ENCODE peak calls at places on chromosomes 7 and 10, in six cellular contexts. One of them, this sample, is unnamed.
A peak's percentile ranks its signal among the peaks of the same experiment; 100 is the strongest.

GRCh38 chr7:40986351-40986873 is 716.5 kb downstream of the INHBA start:
- DNase-seq in choroid plexus epithelial cell: peak; percentile 95
- DNase-seq in PC-3: peak; percentile 76
- DNase-seq in upper lobe of left lung: no peak
- DNase-seq in astrocyte of the spinal cord: peak; percentile 91
- DNase-seq in heart left ventricle: no peak
- DNase-seq in this sample: peak; percentile 97

GRCh38 chr10:114250716-114251115 is 11.7 kb downstream of the VWA2 start:
- DNase-seq in heart left ventricle: no peak
- DNase-seq in choroid plexus epithelial cell: no peak
- DNase-seq in astrocyte of the spinal cord: no peak
- DNase-seq in upper lobe of left lung: no peak
- DNase-seq in PC-3: no peak
- DNase-seq in this sample: no peak

GRCh38 chr10:114767589-114768393 is 53.8 kb upstream of the FHIP2A start:
- DNase-seq in upper lobe of left lung: peak; percentile 90
- DNase-seq in PC-3: peak; percentile 15
- DNase-seq in astrocyte of the spinal cord: no peak
- DNase-seq in choroid plexus epithelial cell: no peak
- DNase-seq in heart left ventricle: peak; percentile 52
- DNase-seq in this sample: no peak

GRCh38 chr7:100476108-100476780 is 2.8 kb downstream of the TSC22D4 start:
- DNase-seq in choroid plexus epithelial cell: no peak
- DNase-seq in upper lobe of left lung: no peak
- DNase-seq in astrocyte of the spinal cord: no peak
- DNase-seq in heart left ventricle: no peak
- DNase-seq in PC-3: no peak
- DNase-seq in this sample: no peak

GRCh38 chr7:50068850-50069551 is 24.0 kb downstream of the ZPBP start:
- DNase-seq in upper lobe of left lung: no peak
- DNase-seq in PC-3: peak; percentile 85
- DNase-seq in heart left ventricle: peak; percentile 27
- DNase-seq in choroid plexus epithelial cell: peak; percentile 6
- DNase-seq in astrocyte of the spinal cord: peak; percentile 67
- DNase-seq in this sample: no peak

GRCh38 chr7:77684030-77684429 is 12.2 kb upstream of the RSBN1L start:
- DNase-seq in upper lobe of left lung: no peak
- DNase-seq in choroid plexus epithelial cell: peak; percentile 99
- DNase-seq in astrocyte of the spinal cord: peak; percentile 83
- DNase-seq in PC-3: no peak
- DNase-seq in heart left ventricle: peak; percentile 48
- DNase-seq in this sample: peak; percentile 62

GRCh38 chr10:2214035-2214434 is 476.7 kb upstream of the ADARB2 start:
- DNase-seq in upper lobe of left lung: no peak
- DNase-seq in heart left ventricle: no peak
- DNase-seq in choroid plexus epithelial cell: peak; percentile 16
- DNase-seq in PC-3: peak; percentile 10
- DNase-seq in astrocyte of the spinal cord: peak; percentile 60
- DNase-seq in this sample: no peak

GRCh38 chr10:81309041-81309552 is 565.9 kb upstream of the NRG3 start:
- DNase-seq in heart left ventricle: no peak
- DNase-seq in PC-3: no peak
- DNase-seq in choroid plexus epithelial cell: no peak
- DNase-seq in upper lobe of left lung: peak; percentile 73
- DNase-seq in astrocyte of the spinal cord: no peak
- DNase-seq in this sample: no peak

GRCh38 chr10:118394557-118395194 is 52.6 kb upstream of the FAM204A start:
- DNase-seq in heart left ventricle: no peak
- DNase-seq in astrocyte of the spinal cord: no peak
- DNase-seq in PC-3: no peak
- DNase-seq in upper lobe of left lung: no peak
- DNase-seq in choroid plexus epithelial cell: no peak
- DNase-seq in this sample: no peak

GRCh38 chr10:17025444-17026295 is 103.9 kb downstream of the CUBN start:
- DNase-seq in PC-3: peak; percentile 55
- DNase-seq in astrocyte of the spinal cord: peak; percentile 99
- DNase-seq in upper lobe of left lung: no peak
- DNase-seq in choroid plexus epithelial cell: peak; percentile 96
- DNase-seq in heart left ventricle: peak; percentile 61
- DNase-seq in this sample: peak; percentile 95

GRCh38 chr7:77516085-77516484 is 21.0 kb upstream of the PTPN12 start:
- DNase-seq in upper lobe of left lung: no peak
- DNase-seq in heart left ventricle: no peak
- DNase-seq in PC-3: no peak
- DNase-seq in astrocyte of the spinal cord: no peak
- DNase-seq in choroid plexus epithelial cell: no peak
- DNase-seq in this sample: no peak

GRCh38 chr7:6691609-6692106 is 15.1 kb downstream of the ZNF12 start:
- DNase-seq in upper lobe of left lung: no peak
- DNase-seq in heart left ventricle: no peak
- DNase-seq in astrocyte of the spinal cord: peak; percentile 41
- DNase-seq in choroid plexus epithelial cell: peak; percentile 46
- DNase-seq in PC-3: no peak
- DNase-seq in this sample: no peak

GRCh38 chr10:17512341-17513001 is 58.1 kb upstream of the ST8SIA6 start:
- DNase-seq in astrocyte of the spinal cord: peak; percentile 98
- DNase-seq in choroid plexus epithelial cell: peak; percentile 93
- DNase-seq in upper lobe of left lung: no peak
- DNase-seq in PC-3: peak; percentile 84
- DNase-seq in heart left ventricle: peak; percentile 61
- DNase-seq in this sample: peak; percentile 93

GRCh38 chr7:47281161-47281560 is 300.8 kb downstream of the TNS3 start:
- DNase-seq in PC-3: no peak
- DNase-seq in astrocyte of the spinal cord: no peak
- DNase-seq in heart left ventricle: no peak
- DNase-seq in upper lobe of left lung: no peak
- DNase-seq in choroid plexus epithelial cell: no peak
- DNase-seq in this sample: no peak

GRCh38 chr7:1285556-1286301 is 53.1 kb downstream of the UNCX start:
- DNase-seq in astrocyte of the spinal cord: no peak
- DNase-seq in upper lobe of left lung: peak; percentile 78
- DNase-seq in choroid plexus epithelial cell: no peak
- DNase-seq in heart left ventricle: no peak
- DNase-seq in PC-3: no peak
- DNase-seq in this sample: no peak

GRCh38 chr7:104981671-104982036 is 32.4 kb upstream of the KMT2E start:
- DNase-seq in upper lobe of left lung: no peak
- DNase-seq in PC-3: no peak
- DNase-seq in choroid plexus epithelial cell: no peak
- DNase-seq in astrocyte of the spinal cord: no peak
- DNase-seq in heart left ventricle: no peak
- DNase-seq in this sample: no peak

GRCh38 chr7:3961857-3962503 is 660.9 kb downstream of the SDK1 start:
- DNase-seq in choroid plexus epithelial cell: no peak
- DNase-seq in PC-3: no peak
- DNase-seq in astrocyte of the spinal cord: no peak
- DNase-seq in heart left ventricle: no peak
- DNase-seq in upper lobe of left lung: no peak
- DNase-seq in this sample: no peak

GRCh38 chr7:149598721-149599308 is 101.2 kb upstream of the ZNF746 start:
- DNase-seq in heart left ventricle: no peak
- DNase-seq in choroid plexus epithelial cell: peak; percentile 70
- DNase-seq in upper lobe of left lung: no peak
- DNase-seq in PC-3: peak; percentile 69
- DNase-seq in astrocyte of the spinal cord: peak; percentile 25
- DNase-seq in this sample: no peak

GRCh38 chr10:772227-772637 is 82.8 kb upstream of the DIP2C start:
- DNase-seq in astrocyte of the spinal cord: no peak
- DNase-seq in choroid plexus epithelial cell: no peak
- DNase-seq in PC-3: no peak
- DNase-seq in heart left ventricle: no peak
- DNase-seq in upper lobe of left lung: no peak
- DNase-seq in this sample: no peak

GRCh38 chr7:106609416-106609815 is 51.5 kb downstream of the CCDC71L start:
- DNase-seq in choroid plexus epithelial cell: peak; percentile 91
- DNase-seq in heart left ventricle: no peak
- DNase-seq in PC-3: peak; percentile 51
- DNase-seq in astrocyte of the spinal cord: peak; percentile 87
- DNase-seq in upper lobe of left lung: no peak
- DNase-seq in this sample: peak; percentile 42

GRCh38 chr10:82124713-82125112 is 249.7 kb downstream of the NRG3 start:
- DNase-seq in heart left ventricle: no peak
- DNase-seq in PC-3: no peak
- DNase-seq in upper lobe of left lung: no peak
- DNase-seq in astrocyte of the spinal cord: no peak
- DNase-seq in choroid plexus epithelial cell: no peak
- DNase-seq in this sample: no peak

GRCh38 chr7:30911561-30911969 is at the start of gene AQP1:
- DNase-seq in PC-3: no peak
- DNase-seq in choroid plexus epithelial cell: peak; percentile 53
- DNase-seq in astrocyte of the spinal cord: peak; percentile 31
- DNase-seq in heart left ventricle: peak; percentile 90
- DNase-seq in upper lobe of left lung: no peak
- DNase-seq in this sample: no peak

GRCh38 chr10:96043157-96043894 is at the start of gene CCNJ:
- DNase-seq in PC-3: peak; percentile 87
- DNase-seq in upper lobe of left lung: peak; percentile 98
- DNase-seq in choroid plexus epithelial cell: peak; percentile 90
- DNase-seq in heart left ventricle: peak; percentile 89
- DNase-seq in astrocyte of the spinal cord: peak; percentile 91
- DNase-seq in this sample: peak; percentile 31

DNA sequence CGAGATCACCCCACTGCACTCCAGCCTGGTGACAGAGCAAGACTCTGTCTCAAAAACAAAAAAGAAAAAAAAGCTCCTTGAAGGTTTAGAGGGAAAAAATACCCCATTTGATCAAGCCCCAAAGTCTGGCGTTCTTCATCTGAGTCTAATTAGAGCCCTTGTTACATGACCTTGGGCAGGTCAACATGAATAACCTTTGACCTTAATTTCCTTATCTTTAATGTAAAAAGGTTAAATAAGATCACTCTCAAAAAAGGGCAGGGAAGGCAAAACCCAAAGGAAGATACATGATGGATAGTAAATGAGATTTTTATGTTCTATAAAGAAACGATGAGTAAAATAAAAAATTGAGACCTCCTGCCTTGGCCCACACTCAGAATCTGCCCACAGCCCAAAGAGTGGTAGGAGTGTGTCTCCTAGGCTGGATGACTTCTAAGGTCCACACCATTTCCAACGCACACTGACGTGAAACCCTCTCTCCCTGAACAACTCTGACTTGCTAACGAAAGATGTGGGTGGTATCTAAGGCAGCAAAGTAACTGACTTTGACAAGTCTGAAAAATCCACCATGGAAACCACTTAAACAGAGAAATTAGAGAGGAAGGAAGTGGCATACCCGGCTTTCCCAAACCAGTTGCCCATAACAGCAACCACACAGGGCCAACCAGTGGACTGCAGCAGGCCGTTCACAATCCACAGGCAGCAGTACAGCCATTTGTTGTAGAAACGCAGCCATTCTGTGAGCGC is 40.1 kb downstream of the SLC37A3 start:
- DNase-seq in upper lobe of left lung: no peak
- DNase-seq in astrocyte of the spinal cord: no peak
- DNase-seq in PC-3: no peak
- DNase-seq in choroid plexus epithelial cell: no peak
- DNase-seq in heart left ventricle: no peak
- DNase-seq in this sample: no peak
- H3K4me3 ChIP-seq in upper lobe of left lung: no peak overlapping the region
- H3K4me3 ChIP-seq in astrocyte of the spinal cord: no peak overlapping the region
- H3K4me3 ChIP-seq in PC-3: no peak overlapping the region
- H3K4me3 ChIP-seq in choroid plexus epithelial cell: no peak overlapping the region
- H3K4me3 ChIP-seq in heart left ventricle: no peak overlapping the region
- H3K4me3 ChIP-seq in this sample: no peak overlapping the region

GRCh38 chr10:72170263-72170662 is 45.5 kb upstream of the ANAPC16 start:
- DNase-seq in upper lobe of left lung: no peak
- DNase-seq in astrocyte of the spinal cord: peak; percentile 37
- DNase-seq in PC-3: peak; percentile 37
- DNase-seq in heart left ventricle: no peak
- DNase-seq in choroid plexus epithelial cell: peak; percentile 15
- DNase-seq in this sample: no peak

GRCh38 chr10:72162978-72163377 is 52.8 kb upstream of the ANAPC16 start:
- DNase-seq in upper lobe of left lung: no peak
- DNase-seq in astrocyte of the spinal cord: peak; percentile 69
- DNase-seq in PC-3: peak; percentile 66
- DNase-seq in heart left ventricle: no peak
- DNase-seq in choroid plexus epithelial cell: peak; percentile 68
- DNase-seq in this sample: no peak

GRCh38 chr10:72164617-72165016 is 51.2 kb upstream of the ANAPC16 start:
- DNase-seq in heart left ventricle: no peak
- DNase-seq in upper lobe of left lung: no peak
- DNase-seq in choroid plexus epithelial cell: peak; percentile 17
- DNase-seq in PC-3: no peak
- DNase-seq in astrocyte of the spinal cord: no peak
- DNase-seq in this sample: no peak
- TF ChIP-seq CTCF in heart left ventricle: no peak
- TF ChIP-seq CTCF in upper lobe of left lung: peak; percentile 17
- TF ChIP-seq CTCF in choroid plexus epithelial cell: no peak
- TF ChIP-seq CTCF in PC-3: no peak
- TF ChIP-seq CTCF in astrocyte of the spinal cord: no peak
- TF ChIP-seq CTCF in this sample: no peak

GRCh38 chr7:131625817-131626372 is 69.5 kb upstream of the PODXL start:
- DNase-seq in astrocyte of the spinal cord: peak; percentile 56
- DNase-seq in choroid plexus epithelial cell: peak; percentile 44
- DNase-seq in heart left ventricle: peak; percentile 87
- DNase-seq in upper lobe of left lung: no peak
- DNase-seq in PC-3: peak; percentile 93
- DNase-seq in this sample: peak; percentile 38
- H3K4me3 ChIP-seq in astrocyte of the spinal cord: no peak overlapping the region
- H3K4me3 ChIP-seq in choroid plexus epithelial cell: no peak overlapping the region
- H3K4me3 ChIP-seq in heart left ventricle: no peak overlapping the region
- H3K4me3 ChIP-seq in upper lobe of left lung: no peak overlapping the region
- H3K4me3 ChIP-seq in PC-3: peak overlapping the region; percentile 37
- H3K4me3 ChIP-seq in this sample: no peak overlapping the region

GRCh38 chr7:139181404-139181803 is 49.6 kb upstream of the UBN2 start:
- DNase-seq in astrocyte of the spinal cord: no peak
- DNase-seq in heart left ventricle: no peak
- DNase-seq in upper lobe of left lung: no peak
- DNase-seq in choroid plexus epithelial cell: no peak
- DNase-seq in PC-3: peak; percentile 74
- DNase-seq in this sample: no peak

GRCh38 chr7:139189357-139189756 is 41.7 kb upstream of the UBN2 start:
- DNase-seq in heart left ventricle: no peak
- DNase-seq in PC-3: no peak
- DNase-seq in upper lobe of left lung: no peak
- DNase-seq in choroid plexus epithelial cell: no peak
- DNase-seq in astrocyte of the spinal cord: no peak
- DNase-seq in this sample: no peak

GRCh38 chr7:139183878-139184338 is 47.1 kb upstream of the UBN2 start:
- DNase-seq in choroid plexus epithelial cell: no peak
- DNase-seq in astrocyte of the spinal cord: no peak
- DNase-seq in PC-3: no peak
- DNase-seq in heart left ventricle: no peak
- DNase-seq in upper lobe of left lung: no peak
- DNase-seq in this sample: no peak

GRCh38 chr7:139182363-139182762 is 48.7 kb upstream of the UBN2 start:
- DNase-seq in heart left ventricle: no peak
- DNase-seq in upper lobe of left lung: no peak
- DNase-seq in choroid plexus epithelial cell: no peak
- DNase-seq in astrocyte of the spinal cord: no peak
- DNase-seq in PC-3: no peak
- DNase-seq in this sample: no peak

DNA sequence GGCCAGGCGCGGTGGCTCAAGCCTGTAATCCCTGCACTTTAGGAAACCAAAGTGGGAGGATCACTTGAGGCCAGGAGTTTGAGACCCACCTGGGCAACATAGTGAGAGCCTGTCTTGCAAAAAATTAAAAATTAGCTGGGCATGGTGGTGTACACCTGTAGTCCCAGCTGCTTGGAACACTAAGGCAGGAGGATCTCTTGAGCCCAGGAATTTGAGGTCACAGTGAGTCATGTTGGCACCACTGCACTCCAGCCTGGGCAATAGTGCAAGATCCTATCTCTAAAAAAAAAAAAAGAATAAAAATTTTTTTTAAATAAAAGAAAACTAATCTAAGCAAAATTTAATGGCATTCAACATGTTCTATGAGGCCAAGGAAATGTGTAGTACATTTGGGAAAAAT is 44.9 kb upstream of the UBN2 start:
- DNase-seq in astrocyte of the spinal cord: no peak
- DNase-seq in choroid plexus epithelial cell: no peak
- DNase-seq in upper lobe of left lung: no peak
- DNase-seq in heart left ventricle: no peak
- DNase-seq in PC-3: no peak
- DNase-seq in this sample: no peak
- TF ChIP-seq CTCF in astrocyte of the spinal cord: no peak
- TF ChIP-seq CTCF in choroid plexus epithelial cell: no peak
- TF ChIP-seq CTCF in upper lobe of left lung: no peak
- TF ChIP-seq CTCF in heart left ventricle: no peak
- TF ChIP-seq CTCF in PC-3: no peak
- TF ChIP-seq CTCF in this sample: no peak